ENCODE peak calls at places on chromosomes 1 and 21, in seven cellular contexts. P is K562, C is HCT116, J is SK-N-SH, A is GM12878, Q is H1, U is HepG2. G is an unnamed sample.
A peak's percentile ranks its signal among the peaks of the same experiment; 100 is the strongest.

GRCh38 chr1:246680696-246681127 is 43.5 kb upstream of the SCCPDH start:
- DNase-seq in C (no peak), U (no peak), J (no peak), P (no peak), Q (no peak), A (no peak), G (no peak)

GRCh38 chr1:78619029-78619428 is 1.2 kb upstream of the IFI44L start:
- DNase-seq in A (no peak), P (no peak), C (no peak), J (no peak), U (no peak), Q (no peak), G (no peak)

GRCh38 chr1:8263806-8264205 is 54.1 kb upstream of the SLC45A1 start:
- DNase-seq in J (no peak), Q (no peak), C (no peak), P (no peak), U (no peak), A (no peak), G (no peak)

GRCh38 chr1:172239894-172240293 is 180.6 kb upstream of the C1orf105 start:
- DNase-seq in J (no peak), Q (no peak), U (no peak), C (no peak), A (no peak), P (no peak), G (no peak)

GRCh38 chr1:157431751-157432150 is 120.6 kb downstream of the FCRL5 start:
- DNase-seq in P (no peak), J (no peak), C (no peak), Q (no peak), A (no peak), U (no peak), G (no peak)

GRCh38 chr1:77539510-77540142 is 142.8 kb downstream of the ZZZ3 start:
- DNase-seq in J (peak; percentile 64), U (no peak), Q (no peak), A (no peak), P (no peak), C (no peak), G (no peak)

GRCh38 chr1:221994274-221994698 is 252.4 kb upstream of the DUSP10 start:
- DNase-seq in P (no peak), A (peak; percentile 38), J (no peak), C (no peak), U (no peak), Q (no peak), G (no peak)

GRCh38 chr1:27366411-27367159 is at the start of gene MAP3K6:
- DNase-seq in Q (peak; percentile 85), J (peak; percentile 90), C (peak; percentile 43), U (no peak), A (no peak), P (peak; percentile 90), G (peak; percentile 76)

GRCh38 chr1:17878837-17879236 is 123.7 kb downstream of the ACTL8 start:
- DNase-seq in Q (no peak), J (peak; percentile 67), A (no peak), U (no peak), P (no peak), C (no peak), G (no peak)

GRCh38 chr1:78468511-78468910 is 22.3 kb upstream of the PTGFR start:
- DNase-seq in J (no peak), C (no peak), U (no peak), A (no peak), Q (no peak), P (no peak), G (no peak)

GRCh38 chr1:150563340-150564038 is 14.3 kb downstream of the ADAMTSL4 start:
- DNase-seq in J (peak; percentile 25), U (no peak), P (no peak), A (peak; percentile 83), Q (no peak), C (no peak), G (no peak)

GRCh38 chr1:235253219-235253640 is 74.7 kb downstream of the ARID4B start:
- DNase-seq in U (peak; percentile 66), C (peak; percentile 54), J (peak; percentile 50), P (peak; percentile 23), Q (no peak), A (no peak), G (peak; percentile 86)

GRCh38 chr21:29433366-29434059 is 134.8 kb downstream of the BACH1 start:
- DNase-seq in C (no peak), A (no peak), U (no peak), P (no peak), J (no peak), Q (no peak), G (peak; percentile 85)

GRCh38 chr1:45512641-45513054 is 9.0 kb downstream of the PRDX1 start:
- DNase-seq in C (peak; percentile 61), P (peak; percentile 57), A (no peak), U (peak; percentile 76), Q (peak; percentile 68), J (peak; percentile 66), G (peak; percentile 77)

GRCh38 chr1:67726224-67726623 is 41.2 kb downstream of the GADD45A start:
- DNase-seq in U (no peak), A (no peak), P (no peak), J (no peak), C (no peak), Q (no peak), G (no peak)

GRCh38 chr1:161139765-161140164 is 7.3 kb upstream of the DEDD start:
- DNase-seq in A (no peak), J (peak; percentile 64), C (no peak), Q (no peak), P (peak; percentile 43), U (peak; percentile 56), G (no peak)

GRCh38 chr1:153032677-153033308 is 1.8 kb downstream of the SPRR1B start:
- DNase-seq in A (no peak), Q (peak; percentile 56), C (peak; percentile 36), P (no peak), J (peak; percentile 5), U (peak; percentile 33), G (no peak)

GRCh38 chr1:213303286-213303685 is 252.2 kb downstream of the RPS6KC1 start:
- DNase-seq in P (no peak), C (no peak), J (no peak), Q (no peak), A (no peak), U (no peak), G (peak; percentile 18)

GRCh38 chr1:43293171-43293570 is 7.6 kb upstream of the TIE1 start:
- DNase-seq in J (no peak), P (no peak), A (no peak), Q (no peak), C (no peak), U (no peak), G (no peak)

GRCh38 chr1:182430263-182431068 is 19.5 kb upstream of the RGSL1 start:
- DNase-seq in P (no peak), C (no peak), J (no peak), U (no peak), Q (no peak), A (peak; percentile 50), G (no peak)
- TF ChIP-seq JUND in P (peak; percentile 89), C (no peak), J (no peak), U (no peak), Q (no peak), A (no peak), G (no peak)

GRCh38 chr21:42379425-42380215 is 13.3 kb upstream of the TFF1 start:
- DNase-seq in A (no peak), U (no peak), J (no peak), Q (no peak), C (no peak), P (no peak), G (no peak)

GRCh38 chr21:42376338-42376982 is 10.1 kb upstream of the TFF1 start:
- DNase-seq in C (no peak), A (no peak), P (peak; percentile 78), U (no peak), Q (no peak), J (no peak), G (peak; percentile 44)

GRCh38 chr21:42377951-42378340 is 11.6 kb upstream of the TFF1 start:
- DNase-seq in C (no peak), Q (no peak), J (no peak), U (no peak), P (no peak), A (no peak), G (no peak)

GRCh38 chr21:42377211-42377950 is 11.0 kb upstream of the TFF1 start:
- DNase-seq in Q (no peak), J (no peak), C (no peak), U (no peak), P (no peak), A (no peak), G (no peak)

DNA sequence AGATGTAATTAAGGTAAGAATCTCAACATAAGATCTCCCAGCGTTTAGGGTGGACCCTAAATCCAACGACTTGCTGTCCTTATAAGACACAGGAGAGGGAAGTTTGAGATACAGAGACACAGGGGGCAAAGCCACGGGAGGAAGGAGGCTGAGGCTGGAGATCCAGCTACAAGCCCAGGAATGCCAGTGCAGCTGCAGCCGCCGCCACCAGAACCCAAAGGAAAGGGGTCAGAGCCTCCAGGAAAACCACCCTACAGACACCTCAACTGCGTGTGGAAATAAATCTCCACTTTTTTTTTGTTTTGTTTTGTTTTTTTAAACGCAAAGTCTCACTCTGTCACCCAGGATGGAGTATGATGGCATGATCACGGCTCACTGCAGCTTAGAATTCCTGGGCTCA is 12.1 kb upstream of the TFF1 start:
- DNase-seq in Q (no peak), J (no peak), C (no peak), A (no peak), U (no peak), P (no peak), G (no peak)
- TF ChIP-seq JUND in Q (no peak), J (no peak), C (no peak), A (no peak), U (no peak), P (no peak), G (no peak)

GRCh38 chr1:199815947-199816346 is 211.6 kb upstream of the NR5A2 start:
- DNase-seq in P (no peak), C (no peak), A (no peak), Q (no peak), U (no peak), J (no peak), G (no peak)

GRCh38 chr1:199821029-199821779 is 206.3 kb upstream of the NR5A2 start:
- DNase-seq in U (no peak), C (no peak), J (no peak), P (no peak), Q (no peak), A (no peak), G (no peak)
- TF ChIP-seq JUND in U (no peak), C (no peak), J (no peak), P (no peak), Q (no peak), A (no peak), G (no peak)

GRCh38 chr21:39775816-39776215 is 30.8 kb downstream of the IGSF5 start:
- DNase-seq in U (no peak), C (no peak), J (no peak), A (no peak), Q (no peak), P (no peak), G (no peak)
- TF ChIP-seq JUND in U (no peak), C (no peak), J (no peak), A (no peak), Q (no peak), P (no peak), G (no peak)

DNA sequence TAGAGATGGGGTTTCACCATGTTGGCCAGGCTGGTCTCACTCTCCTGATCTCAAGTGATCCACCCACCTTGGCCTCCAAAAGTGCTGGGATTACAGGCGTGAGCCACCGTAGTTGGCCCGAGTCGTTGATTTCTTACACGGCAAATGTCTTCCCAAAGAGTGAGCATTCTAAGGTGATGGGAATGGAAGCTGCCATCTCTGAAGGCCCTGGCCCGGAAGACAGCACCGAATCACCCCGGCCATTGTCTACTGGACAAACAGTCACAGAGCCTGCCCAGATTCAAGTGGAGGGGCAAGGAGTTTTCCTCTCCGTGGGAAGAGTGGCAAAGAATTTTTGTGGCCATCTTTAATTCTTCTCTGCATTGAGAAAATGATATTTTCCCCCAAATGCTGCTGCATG is 92.1 kb upstream of the AJAP1 start:
- DNase-seq in Q (no peak), P (no peak), J (no peak), C (no peak), U (no peak), A (no peak), G (no peak)
- TF ChIP-seq JUND in Q (no peak), P (no peak), J (no peak), C (no peak), U (no peak), A (no peak), G (no peak)